ENCODE peak calls at places on chromosomes 5 and 9, in nine cellular contexts. One of them, this sample, is unnamed.
A peak's percentile ranks its signal among the peaks of the same experiment; 100 is the strongest.

GRCh38 chr9:93111001-93111370 is 15.0 kb downstream of the CARD19 start:
- DNase-seq in MG63: no peak
- DNase-seq in heart left ventricle: no peak
- DNase-seq in kidney: no peak
- DNase-seq in A549: no peak
- DNase-seq in trophoblast cell: no peak
- DNase-seq in bronchial epithelial cell: no peak
- DNase-seq in IMR-90: no peak
- DNase-seq in cardiac fibroblast: no peak
- DNase-seq in this sample: no peak

GRCh38 chr9:116157436-116158138 is 4.0 kb downstream of the PAPPA start:
- DNase-seq in MG63: peak; percentile 16
- DNase-seq in heart left ventricle: peak; percentile 31
- DNase-seq in kidney: no peak
- DNase-seq in A549: peak; percentile 63
- DNase-seq in trophoblast cell: no peak
- DNase-seq in bronchial epithelial cell: no peak
- DNase-seq in IMR-90: peak; percentile 60
- DNase-seq in cardiac fibroblast: peak; percentile 63
- DNase-seq in this sample: no peak

GRCh38 chr5:72187388-72188070 is 80.3 kb downstream of the MAP1B start:
- DNase-seq in MG63: no peak
- DNase-seq in heart left ventricle: no peak
- DNase-seq in kidney: no peak
- DNase-seq in A549: no peak
- DNase-seq in trophoblast cell: no peak
- DNase-seq in bronchial epithelial cell: peak; percentile 21
- DNase-seq in IMR-90: no peak
- DNase-seq in cardiac fibroblast: no peak
- DNase-seq in this sample: peak; percentile 40

GRCh38 chr5:132589467-132589866 is 32.7 kb downstream of the RAD50 start:
- DNase-seq in MG63: no peak
- DNase-seq in heart left ventricle: no peak
- DNase-seq in kidney: no peak
- DNase-seq in A549: no peak
- DNase-seq in trophoblast cell: peak; percentile 76
- DNase-seq in bronchial epithelial cell: no peak
- DNase-seq in IMR-90: no peak
- DNase-seq in cardiac fibroblast: no peak
- DNase-seq in this sample: no peak

GRCh38 chr5:167633931-167634341 is 657.5 kb upstream of the WWC1 start:
- DNase-seq in MG63: peak; percentile 39
- DNase-seq in heart left ventricle: no peak
- DNase-seq in kidney: no peak
- DNase-seq in A549: peak; percentile 40
- DNase-seq in trophoblast cell: peak; percentile 80
- DNase-seq in bronchial epithelial cell: peak; percentile 80
- DNase-seq in IMR-90: peak; percentile 57
- DNase-seq in cardiac fibroblast: peak; percentile 85
- DNase-seq in this sample: peak; percentile 76

GRCh38 chr5:171808951-171809350 is 23.3 kb downstream of the SMIM23 start:
- DNase-seq in MG63: peak; percentile 92
- DNase-seq in heart left ventricle: no peak
- DNase-seq in kidney: no peak
- DNase-seq in A549: no peak
- DNase-seq in trophoblast cell: no peak
- DNase-seq in bronchial epithelial cell: peak; percentile 33
- DNase-seq in IMR-90: peak; percentile 71
- DNase-seq in cardiac fibroblast: peak; percentile 62
- DNase-seq in this sample: peak; percentile 15

GRCh38 chr9:127096208-127096607 is 26.2 kb downstream of the ANGPTL2 start:
- DNase-seq in MG63: no peak
- DNase-seq in heart left ventricle: peak; percentile 68
- DNase-seq in kidney: no peak
- DNase-seq in A549: no peak
- DNase-seq in trophoblast cell: no peak
- DNase-seq in bronchial epithelial cell: no peak
- DNase-seq in IMR-90: no peak
- DNase-seq in cardiac fibroblast: peak; percentile 14
- DNase-seq in this sample: no peak

GRCh38 chr5:149405550-149406202 is 26.6 kb upstream of the IL17B start:
- DNase-seq in MG63: no peak
- DNase-seq in heart left ventricle: no peak
- DNase-seq in kidney: peak; percentile 90
- DNase-seq in A549: no peak
- DNase-seq in trophoblast cell: peak; percentile 59
- DNase-seq in bronchial epithelial cell: no peak
- DNase-seq in IMR-90: no peak
- DNase-seq in cardiac fibroblast: peak; percentile 25
- DNase-seq in this sample: no peak

GRCh38 chr5:68243251-68243650 is 27.7 kb downstream of the PIK3R1 start:
- DNase-seq in MG63: no peak
- DNase-seq in heart left ventricle: no peak
- DNase-seq in kidney: no peak
- DNase-seq in A549: no peak
- DNase-seq in trophoblast cell: no peak
- DNase-seq in bronchial epithelial cell: no peak
- DNase-seq in IMR-90: no peak
- DNase-seq in cardiac fibroblast: no peak
- DNase-seq in this sample: no peak

GRCh38 chr5:105978011-105978410 is 1692.7 kb downstream of the EFNA5 start:
- DNase-seq in MG63: no peak
- DNase-seq in heart left ventricle: no peak
- DNase-seq in kidney: no peak
- DNase-seq in A549: no peak
- DNase-seq in trophoblast cell: peak; percentile 56
- DNase-seq in bronchial epithelial cell: no peak
- DNase-seq in IMR-90: no peak
- DNase-seq in cardiac fibroblast: no peak
- DNase-seq in this sample: no peak

GRCh38 chr5:151023651-151024050 is 3.3 kb downstream of the GPX3 start:
- DNase-seq in MG63: peak; percentile 97
- DNase-seq in heart left ventricle: peak; percentile 83
- DNase-seq in kidney: no peak
- DNase-seq in A549: no peak
- DNase-seq in trophoblast cell: peak; percentile 11
- DNase-seq in bronchial epithelial cell: peak; percentile 91
- DNase-seq in IMR-90: no peak
- DNase-seq in cardiac fibroblast: peak; percentile 92
- DNase-seq in this sample: peak; percentile 85

GRCh38 chr5:69234457-69235268 is at the start of gene CDK7:
- DNase-seq in MG63: peak; percentile 94
- DNase-seq in heart left ventricle: peak; percentile 95
- DNase-seq in kidney: peak; percentile 98
- DNase-seq in A549: peak; percentile 91
- DNase-seq in trophoblast cell: peak; percentile 97
- DNase-seq in bronchial epithelial cell: peak; percentile 86
- DNase-seq in IMR-90: peak; percentile 91
- DNase-seq in cardiac fibroblast: peak; percentile 91
- DNase-seq in this sample: peak; percentile 93

GRCh38 chr5:173472784-173473278 is 143.6 kb downstream of the BOD1 start:
- DNase-seq in MG63: peak; percentile 79
- DNase-seq in heart left ventricle: peak; percentile 45
- DNase-seq in kidney: no peak
- DNase-seq in A549: no peak
- DNase-seq in trophoblast cell: peak; percentile 50
- DNase-seq in bronchial epithelial cell: no peak
- DNase-seq in IMR-90: peak; percentile 28
- DNase-seq in cardiac fibroblast: peak; percentile 58
- DNase-seq in this sample: no peak

DNA sequence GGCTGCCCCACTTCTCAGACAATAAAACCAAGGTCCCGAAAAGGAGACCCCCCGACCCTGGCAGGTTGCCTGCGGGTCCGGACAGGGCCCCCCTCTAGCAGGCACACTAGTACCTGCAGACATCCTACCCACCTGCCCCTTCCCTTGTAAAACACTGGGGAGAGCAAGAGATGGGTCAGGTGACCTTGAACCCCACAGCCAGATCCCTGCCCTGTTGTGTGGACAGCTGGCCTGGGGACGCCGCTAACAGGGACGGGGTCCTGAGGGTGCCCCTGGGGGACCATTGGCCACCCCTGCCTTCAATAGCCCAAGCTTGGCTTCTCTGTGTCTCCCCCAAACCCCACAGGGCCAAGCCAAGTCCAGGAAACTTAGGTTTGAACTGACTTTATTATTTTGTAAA is 45.0 kb upstream of the UBAC1 start:
- DNase-seq in MG63: no peak
- DNase-seq in heart left ventricle: no peak
- DNase-seq in kidney: no peak
- DNase-seq in A549: no peak
- DNase-seq in trophoblast cell: no peak
- DNase-seq in bronchial epithelial cell: no peak
- DNase-seq in IMR-90: no peak
- DNase-seq in cardiac fibroblast: no peak
- DNase-seq in this sample: no peak
- H3K4me3 ChIP-seq in MG63: no peak overlapping the region
- H3K4me3 ChIP-seq in heart left ventricle: no peak overlapping the region
- H3K4me3 ChIP-seq in kidney: no peak overlapping the region
- H3K4me3 ChIP-seq in A549: no peak overlapping the region
- H3K4me3 ChIP-seq in trophoblast cell: no peak overlapping the region
- H3K4me3 ChIP-seq in bronchial epithelial cell: no peak overlapping the region
- H3K4me3 ChIP-seq in IMR-90: no peak overlapping the region
- H3K4me3 ChIP-seq in cardiac fibroblast: no peak overlapping the region
- H3K4me3 ChIP-seq in this sample: no peak overlapping the region

GRCh38 chr9:136824496-136825225 is 16.9 kb downstream of the RABL6 start:
- DNase-seq in MG63: no peak
- DNase-seq in heart left ventricle: no peak
- DNase-seq in kidney: peak; percentile 52
- DNase-seq in A549: no peak
- DNase-seq in trophoblast cell: no peak
- DNase-seq in bronchial epithelial cell: no peak
- DNase-seq in IMR-90: no peak
- DNase-seq in cardiac fibroblast: no peak
- DNase-seq in this sample: no peak

GRCh38 chr9:136823136-136824046 is 15.6 kb downstream of the RABL6 start:
- DNase-seq in MG63: no peak
- DNase-seq in heart left ventricle: peak; percentile 22
- DNase-seq in kidney: peak; percentile 55
- DNase-seq in A549: no peak
- DNase-seq in trophoblast cell: no peak
- DNase-seq in bronchial epithelial cell: no peak
- DNase-seq in IMR-90: no peak
- DNase-seq in cardiac fibroblast: no peak
- DNase-seq in this sample: no peak

GRCh38 chr9:136825295-136826187 is 16.7 kb upstream of the AJM1 start:
- DNase-seq in MG63: no peak
- DNase-seq in heart left ventricle: no peak
- DNase-seq in kidney: peak; percentile 57
- DNase-seq in A549: no peak
- DNase-seq in trophoblast cell: no peak
- DNase-seq in bronchial epithelial cell: no peak
- DNase-seq in IMR-90: no peak
- DNase-seq in cardiac fibroblast: no peak
- DNase-seq in this sample: no peak

GRCh38 chr9:136820947-136821332 is 13.2 kb downstream of the RABL6 start:
- DNase-seq in MG63: no peak
- DNase-seq in heart left ventricle: peak; percentile 21
- DNase-seq in kidney: peak; percentile 40
- DNase-seq in A549: no peak
- DNase-seq in trophoblast cell: no peak
- DNase-seq in bronchial epithelial cell: no peak
- DNase-seq in IMR-90: no peak
- DNase-seq in cardiac fibroblast: peak; percentile 29
- DNase-seq in this sample: no peak

DNA sequence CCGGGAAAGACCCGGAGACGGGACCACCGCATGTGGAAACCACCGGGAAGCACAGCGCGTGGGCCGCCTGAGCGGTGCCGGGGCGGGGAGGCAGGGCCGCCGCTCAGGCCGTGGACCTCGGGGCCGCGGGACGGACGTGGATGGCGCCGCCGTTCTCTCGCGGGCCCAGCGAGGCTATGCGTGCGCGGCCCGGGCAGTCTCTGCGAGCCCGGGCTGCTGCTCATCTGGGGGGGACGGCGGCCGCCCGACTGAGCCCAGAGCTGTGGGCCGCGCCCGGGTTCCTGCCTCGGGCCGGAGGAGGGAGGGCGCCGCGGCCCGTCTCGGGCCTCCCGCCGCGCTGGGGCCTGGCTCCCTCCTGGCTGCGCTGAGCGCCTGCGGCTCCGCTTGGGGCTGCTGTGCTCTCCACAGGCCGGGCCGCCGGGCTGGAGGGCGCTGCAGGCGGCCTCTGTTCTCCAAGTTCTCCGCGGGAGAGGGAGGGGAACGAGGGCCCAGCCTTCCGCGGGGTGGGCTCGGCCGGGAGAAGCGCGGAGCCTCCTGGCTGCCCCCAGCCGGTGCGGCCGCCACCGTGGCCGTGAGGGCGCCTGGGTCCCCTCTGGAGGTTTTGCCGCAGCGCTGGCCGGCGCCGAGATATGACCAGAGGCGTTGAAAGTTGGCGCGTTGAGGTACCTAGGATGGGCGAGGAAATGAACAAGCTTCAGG is 13.7 kb downstream of the RABL6 start:
- DNase-seq in MG63: no peak
- DNase-seq in heart left ventricle: no peak
- DNase-seq in kidney: peak; percentile 66
- DNase-seq in A549: no peak
- DNase-seq in trophoblast cell: no peak
- DNase-seq in bronchial epithelial cell: no peak
- DNase-seq in IMR-90: no peak
- DNase-seq in cardiac fibroblast: peak; percentile 31
- DNase-seq in this sample: no peak
- H3K4me3 ChIP-seq in MG63: no peak overlapping the region
- H3K4me3 ChIP-seq in heart left ventricle: peak overlapping the region; percentile 31
- H3K4me3 ChIP-seq in kidney: no peak overlapping the region
- H3K4me3 ChIP-seq in A549: no peak overlapping the region
- H3K4me3 ChIP-seq in trophoblast cell: peak overlapping the region; percentile 60
- H3K4me3 ChIP-seq in bronchial epithelial cell: no peak overlapping the region
- H3K4me3 ChIP-seq in IMR-90: no peak overlapping the region
- H3K4me3 ChIP-seq in cardiac fibroblast: peak overlapping the region; percentile 8
- H3K4me3 ChIP-seq in this sample: no peak overlapping the region

DNA sequence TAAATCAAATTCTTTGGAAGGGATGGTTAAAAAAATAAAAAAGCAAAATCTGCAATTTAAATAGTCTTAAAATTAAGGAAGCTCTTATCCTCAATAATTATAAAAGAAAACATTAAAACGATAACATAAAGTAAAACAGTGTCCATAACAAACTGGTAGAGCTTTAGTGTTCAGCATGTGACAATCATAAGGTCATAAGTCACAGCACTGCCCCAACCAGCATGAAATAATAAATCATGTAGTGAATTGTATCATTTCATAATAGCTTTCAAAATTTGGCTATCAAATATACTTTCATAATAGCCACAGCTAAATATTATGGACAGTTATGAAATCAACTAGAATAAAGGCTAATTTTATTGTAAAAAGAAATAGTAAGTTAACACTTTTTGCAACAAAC is 10.0 kb downstream of the NR3C1 start:
- DNase-seq in MG63: no peak
- DNase-seq in heart left ventricle: no peak
- DNase-seq in kidney: no peak
- DNase-seq in A549: no peak
- DNase-seq in trophoblast cell: no peak
- DNase-seq in bronchial epithelial cell: no peak
- DNase-seq in IMR-90: no peak
- DNase-seq in cardiac fibroblast: no peak
- DNase-seq in this sample: no peak
- H3K4me3 ChIP-seq in MG63: no peak overlapping the region
- H3K4me3 ChIP-seq in heart left ventricle: no peak overlapping the region
- H3K4me3 ChIP-seq in kidney: no peak overlapping the region
- H3K4me3 ChIP-seq in A549: peak overlapping the region; percentile 8
- H3K4me3 ChIP-seq in trophoblast cell: no peak overlapping the region
- H3K4me3 ChIP-seq in bronchial epithelial cell: no peak overlapping the region
- H3K4me3 ChIP-seq in IMR-90: no peak overlapping the region
- H3K4me3 ChIP-seq in cardiac fibroblast: no peak overlapping the region
- H3K4me3 ChIP-seq in this sample: no peak overlapping the region

GRCh38 chr5:34007116-34007674 is 655 bp downstream of the AMACR start:
- DNase-seq in MG63: no peak
- DNase-seq in heart left ventricle: no peak
- DNase-seq in kidney: no peak
- DNase-seq in A549: no peak
- DNase-seq in trophoblast cell: peak; percentile 21
- DNase-seq in bronchial epithelial cell: no peak
- DNase-seq in IMR-90: no peak
- DNase-seq in cardiac fibroblast: peak; percentile 23
- DNase-seq in this sample: no peak
- H3K4me3 ChIP-seq in MG63: peak overlapping the region; percentile 68
- H3K4me3 ChIP-seq in heart left ventricle: peak overlapping the region; percentile 62
- H3K4me3 ChIP-seq in kidney: peak overlapping the region; percentile 94
- H3K4me3 ChIP-seq in A549: peak overlapping the region; percentile 84
- H3K4me3 ChIP-seq in trophoblast cell: peak overlapping the region; percentile 95
- H3K4me3 ChIP-seq in bronchial epithelial cell: peak overlapping the region; percentile 81
- H3K4me3 ChIP-seq in IMR-90: peak overlapping the region; percentile 51
- H3K4me3 ChIP-seq in cardiac fibroblast: peak overlapping the region; percentile 65
- H3K4me3 ChIP-seq in this sample: peak overlapping the region; percentile 77